ENCODE peak calls at places on chromosomes 3 and 15, in nine cellular contexts. P is hepatocyte, W is fibroblast of the aortic adventitia, N is adrenal gland, G is heart left ventricle, A is brain microvascular endothelial cell, I is MG63, K is HFF-Myc, M is DND-41. L is an unnamed sample.

GRCh38 chr3:5317572-5317971 is 130.1 kb downstream of the EDEM1 start:
- DNase-seq in P (peak), W (no peak), N (no peak), G (no peak), A (no peak), I (no peak), K (no peak), M (no peak), L (no peak)

GRCh38 chr15:40439461-40440299 is 1.1 kb upstream of the BAHD1 start:
- DNase-seq in P (peak), W (peak), N (peak), G (peak), A (peak), I (peak), K (no peak), M (peak), L (peak)

GRCh38 chr3:188554404-188554803 is 400.4 kb downstream of the LPP start:
- DNase-seq in P (no peak), W (peak), N (no peak), G (no peak), A (peak), I (peak), K (no peak), M (no peak), L (no peak)

GRCh38 chr15:66496951-66497501 is 536 bp downstream of the SNAPC5 start:
- DNase-seq in P (no peak), W (no peak), N (peak), G (no peak), A (no peak), I (no peak), K (no peak), M (no peak), L (peak)

GRCh38 chr3:42451116-42451515 is 40.7 kb upstream of the LYZL4 start:
- DNase-seq in P (no peak), W (peak), N (no peak), G (no peak), A (no peak), I (no peak), K (no peak), M (no peak), L (no peak)

GRCh38 chr3:82973810-82974209 is 1212.4 kb upstream of the GBE1 start:
- DNase-seq in P (no peak), W (no peak), N (no peak), G (no peak), A (no peak), I (no peak), K (no peak), M (no peak), L (no peak)

GRCh38 chr3:48445277-48445882 is 1.2 kb upstream of the ATRIP start:
- DNase-seq in P (no peak), W (no peak), N (no peak), G (no peak), A (no peak), I (no peak), K (no peak), M (no peak), L (no peak)

GRCh38 chr15:89335289-89336041 is 841 bp upstream of the POLG start:
- DNase-seq in P (peak), W (no peak), N (no peak), G (peak), A (peak), I (no peak), K (no peak), M (peak), L (no peak)

GRCh38 chr3:156749244-156749643 is 74.9 kb downstream of the TIPARP start:
- DNase-seq in P (peak), W (peak), N (no peak), G (no peak), A (peak), I (no peak), K (no peak), M (no peak), L (no peak)

GRCh38 chr3:13110678-13111116 is 37.5 kb upstream of the IQSEC1 start:
- DNase-seq in P (peak), W (no peak), N (no peak), G (no peak), A (no peak), I (no peak), K (no peak), M (no peak), L (no peak)

GRCh38 chr3:23612296-23612891 is 193.4 kb upstream of the UBE2E1 start:
- DNase-seq in P (no peak), W (peak), N (no peak), G (peak), A (peak), I (no peak), K (no peak), M (no peak), L (peak)

GRCh38 chr3:39435006-39435748 is 28.7 kb downstream of the RPSA start:
- DNase-seq in P (no peak), W (peak), N (no peak), G (no peak), A (no peak), I (no peak), K (no peak), M (no peak), L (no peak)

GRCh38 chr3:195129644-195130492 is 141.1 kb downstream of the XXYLT1 start:
- DNase-seq in P (no peak), W (peak), N (no peak), G (no peak), A (peak), I (no peak), K (no peak), M (no peak), L (no peak)

GRCh38 chr15:79923068-79923514 is 26.3 kb upstream of the MTHFS start:
- DNase-seq in P (peak), W (peak), N (peak), G (peak), A (peak), I (peak), K (no peak), M (peak), L (peak)

GRCh38 chr3:126715432-126715831 is 11.4 kb downstream of the CHCHD6 start:
- DNase-seq in P (no peak), W (no peak), N (no peak), G (no peak), A (no peak), I (no peak), K (no peak), M (no peak), L (no peak)

GRCh38 chr3:52218953-52219650 is 6.3 kb downstream of the TLR9 start:
- DNase-seq in P (no peak), W (peak), N (no peak), G (no peak), A (no peak), I (no peak), K (no peak), M (no peak), L (no peak)

GRCh38 chr3:2156244-2156847 is 57.7 kb downstream of the CNTN4 start:
- DNase-seq in P (peak), W (no peak), N (peak), G (no peak), A (no peak), I (no peak), K (no peak), M (no peak), L (no peak)

GRCh38 chr3:32376098-32376497 is 15.6 kb upstream of the CMTM7 start:
- DNase-seq in P (no peak), W (peak), N (no peak), G (no peak), A (peak), I (no peak), K (no peak), M (no peak), L (peak)

GRCh38 chr3:112785321-112786001 is 61.2 kb downstream of the CD200R1L start:
- DNase-seq in P (no peak), W (no peak), N (no peak), G (no peak), A (no peak), I (no peak), K (no peak), M (no peak), L (no peak)

GRCh38 chr15:36884404-36885335 is 215.7 kb downstream of the MEIS2 start:
- DNase-seq in P (no peak), W (no peak), N (no peak), G (no peak), A (no peak), I (no peak), K (no peak), M (no peak), L (no peak)

GRCh38 chr15:56165234-56165633 is 78.4 kb downstream of the RFX7 start:
- DNase-seq in P (no peak), W (no peak), N (no peak), G (no peak), A (no peak), I (no peak), K (no peak), M (no peak), L (no peak)

DNA sequence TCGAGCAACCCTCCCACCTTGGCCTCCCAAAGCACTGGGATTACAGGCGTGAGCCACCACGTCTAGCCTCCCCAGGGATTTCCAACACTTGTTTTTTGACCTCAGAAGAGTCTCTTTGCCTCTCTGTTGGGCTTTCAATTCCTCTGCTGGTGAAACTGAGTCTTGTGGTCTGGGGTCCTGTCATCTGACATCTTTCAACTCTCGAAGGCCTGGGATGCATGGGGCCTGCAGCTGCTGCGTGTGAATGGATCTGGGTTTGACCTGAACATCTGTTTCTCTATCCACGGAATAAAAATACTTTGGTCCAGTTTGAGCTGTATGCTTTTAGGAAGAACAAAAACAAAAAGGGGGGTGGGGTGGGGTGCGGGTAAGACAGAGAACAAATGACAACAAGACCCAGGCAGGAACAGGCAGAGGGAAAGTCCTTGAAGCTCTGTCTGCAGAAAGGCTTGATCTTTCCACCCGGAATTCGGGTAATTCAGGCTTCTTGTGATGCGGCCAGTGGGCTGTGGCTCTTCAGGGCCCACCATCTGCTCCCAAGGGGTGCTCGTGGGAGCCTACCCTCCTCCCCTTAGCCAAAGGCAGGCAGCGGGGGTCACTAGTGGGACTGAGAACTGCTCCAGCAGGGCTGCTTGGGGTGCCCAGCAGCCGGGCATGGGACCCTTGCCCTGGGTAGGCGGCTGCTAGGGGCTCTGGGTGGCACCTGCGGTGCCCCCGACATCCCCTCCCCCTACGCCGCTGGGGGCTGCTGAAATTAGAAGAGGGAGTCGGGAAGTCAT is 71.5 kb downstream of the SLC12A8 start:
- DNase-seq in P (no peak), W (no peak), N (no peak), G (peak), A (no peak), I (no peak), K (no peak), M (no peak), L (no peak)
- H3K4me3 ChIP-seq in P (no peak), W (no peak), N (peak), G (peak), A (no peak), I (no peak), K (no peak), M (no peak), L (no peak)

DNA sequence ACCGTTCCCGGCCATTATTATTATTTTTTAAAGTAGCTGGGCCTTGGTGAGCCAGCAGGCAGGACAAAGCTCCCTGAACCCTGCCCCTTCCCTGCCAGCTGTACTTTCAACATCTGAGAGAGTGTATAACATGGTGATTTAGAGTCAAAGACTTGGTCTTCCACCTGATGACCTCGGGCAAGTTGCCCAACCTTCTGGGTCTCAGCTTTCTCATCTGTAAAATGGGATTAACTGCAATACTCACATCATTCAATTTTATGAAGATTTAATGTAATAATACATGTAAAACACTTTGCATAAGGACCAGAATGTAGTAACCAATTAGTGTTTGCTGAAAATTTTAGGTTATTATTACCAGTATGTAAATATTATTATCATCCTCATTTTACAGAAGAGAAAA is 11.9 kb upstream of the TRH start:
- DNase-seq in P (no peak), W (no peak), N (no peak), G (no peak), A (no peak), I (no peak), K (no peak), M (no peak), L (no peak)
- H3K4me3 ChIP-seq in P (no peak), W (no peak), N (no peak), G (no peak), A (no peak), I (no peak), K (no peak), M (no peak), L (no peak)

GRCh38 chr3:47130557-47130956 is 33.4 kb downstream of the SETD2 start:
- DNase-seq in P (no peak), W (no peak), N (no peak), G (no peak), A (no peak), I (no peak), K (no peak), M (no peak), L (no peak)
- H3K4me3 ChIP-seq in P (no peak), W (no peak), N (no peak), G (no peak), A (no peak), I (no peak), K (no peak), M (no peak), L (no peak)

DNA sequence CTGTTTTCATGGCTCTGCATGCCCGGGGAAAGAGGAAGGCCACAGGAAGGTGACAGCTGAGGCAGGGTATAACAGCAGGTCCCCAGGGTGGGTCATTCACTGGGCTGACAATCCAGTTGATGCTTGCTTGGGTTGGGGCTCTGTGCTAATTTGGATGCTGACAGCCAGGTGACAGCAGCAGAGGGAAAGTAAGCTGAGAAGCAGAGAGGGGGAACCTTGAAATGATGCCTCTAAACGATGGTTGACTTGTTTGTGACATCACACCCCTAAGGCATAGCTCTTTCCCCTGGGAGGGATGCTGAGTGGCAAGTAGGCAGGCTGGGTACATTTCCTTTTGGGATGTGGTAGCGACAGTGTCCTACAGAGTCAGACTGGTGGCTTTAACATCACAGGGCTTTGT is 326.7 kb upstream of the CTNNB1 start:
- DNase-seq in P (no peak), W (no peak), N (no peak), G (no peak), A (no peak), I (no peak), K (no peak), M (no peak), L (no peak)
- H3K4me3 ChIP-seq in P (no peak), W (no peak), N (no peak), G (no peak), A (no peak), I (no peak), K (no peak), M (no peak), L (no peak)

GRCh38 chr3:18424862-18425640 is at the start of gene SATB1:
- DNase-seq in P (peak), W (peak), N (peak), G (peak), A (peak), I (peak), K (peak), M (peak), L (peak)

GRCh38 chr3:18429021-18429745 is 4.0 kb upstream of the SATB1 start:
- DNase-seq in P (no peak), W (no peak), N (no peak), G (no peak), A (no peak), I (no peak), K (no peak), M (no peak), L (no peak)

GRCh38 chr3:18425641-18426403 is 683 bp upstream of the SATB1 start:
- DNase-seq in P (peak), W (no peak), N (peak), G (peak), A (no peak), I (no peak), K (no peak), M (peak), L (no peak)

GRCh38 chr3:18426597-18426996 is 1.5 kb upstream of the SATB1 start:
- DNase-seq in P (no peak), W (no peak), N (no peak), G (no peak), A (no peak), I (no peak), K (no peak), M (no peak), L (no peak)

DNA sequence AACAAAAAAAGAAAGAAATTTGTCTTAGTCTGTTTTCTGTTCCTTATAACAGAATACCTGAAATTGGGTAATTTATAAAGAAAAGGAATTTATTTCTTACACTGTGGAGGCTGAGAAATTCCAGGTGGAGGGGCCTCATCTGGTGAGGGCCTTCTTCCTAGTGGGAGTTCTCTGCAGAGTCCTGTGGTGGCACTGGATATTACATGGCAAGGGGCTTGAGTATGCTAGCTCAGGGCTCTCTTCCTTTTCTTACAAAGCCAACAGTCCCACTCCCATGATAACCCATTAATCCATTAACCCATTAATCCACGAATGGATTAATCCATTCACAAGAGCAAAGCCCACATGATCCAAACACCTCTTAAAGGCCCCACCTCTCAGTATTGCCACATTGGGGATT is 2.9 kb upstream of the SATB1 start:
- DNase-seq in P (no peak), W (no peak), N (no peak), G (no peak), A (no peak), I (no peak), K (no peak), M (no peak), L (no peak)
- H3K4me3 ChIP-seq in P (no peak), W (no peak), N (no peak), G (no peak), A (no peak), I (no peak), K (no peak), M (no peak), L (no peak)

GRCh38 chr15:64455951-64456350 is 4.4 kb upstream of the ZNF609 start:
- DNase-seq in P (no peak), W (no peak), N (peak), G (peak), A (no peak), I (no peak), K (no peak), M (no peak), L (no peak)
- H3K4me3 ChIP-seq in P (no peak), W (no peak), N (no peak), G (no peak), A (no peak), I (no peak), K (no peak), M (no peak), L (no peak)

GRCh38 chr3:190616627-190617026 is 102.7 kb downstream of the IL1RAP start:
- DNase-seq in P (no peak), W (no peak), N (no peak), G (no peak), A (no peak), I (no peak), K (no peak), M (no peak), L (no peak)
- H3K4me3 ChIP-seq in P (no peak), W (no peak), N (no peak), G (no peak), A (no peak), I (no peak), K (no peak), M (no peak), L (no peak)